ENCODE peak calls at places on chromosomes 1 and 21, in six cellular contexts. One of them, this sample, is unnamed.

GRCh38 chr1:119348941-119349340 is 19.6 kb upstream of the HAO2 start:
- DNase-seq in IMR-90: no peak
- DNase-seq in SK-N-SH: no peak
- DNase-seq in neuronal stem cell: no peak
- DNase-seq in neural progenitor cell: no peak
- DNase-seq in GM23248: no peak
- DNase-seq in this sample: no peak

GRCh38 chr1:196074182-196074581 is 534.1 kb downstream of the KCNT2 start:
- DNase-seq in IMR-90: no peak
- DNase-seq in neuronal stem cell: no peak
- DNase-seq in GM23248: no peak
- DNase-seq in SK-N-SH: no peak
- DNase-seq in neural progenitor cell: no peak
- DNase-seq in this sample: no peak

GRCh38 chr1:109307363-109308021 is 681 bp upstream of the MYBPHL start:
- DNase-seq in GM23248: no peak
- DNase-seq in IMR-90: no peak
- DNase-seq in neuronal stem cell: peak
- DNase-seq in SK-N-SH: no peak
- DNase-seq in neural progenitor cell: peak
- DNase-seq in this sample: no peak

GRCh38 chr1:10380594-10381275 is 18.1 kb upstream of the PGD start:
- DNase-seq in neuronal stem cell: no peak
- DNase-seq in IMR-90: peak
- DNase-seq in neural progenitor cell: no peak
- DNase-seq in SK-N-SH: no peak
- DNase-seq in GM23248: peak
- DNase-seq in this sample: no peak

GRCh38 chr21:29192999-29193563 is 62.6 kb downstream of the MAP3K7CL start:
- DNase-seq in SK-N-SH: peak
- DNase-seq in neural progenitor cell: no peak
- DNase-seq in GM23248: peak
- DNase-seq in IMR-90: no peak
- DNase-seq in neuronal stem cell: no peak
- DNase-seq in this sample: no peak

GRCh38 chr1:185170291-185170848 is 13.4 kb downstream of the SWT1 start:
- DNase-seq in neural progenitor cell: peak
- DNase-seq in neuronal stem cell: peak
- DNase-seq in SK-N-SH: peak
- DNase-seq in GM23248: peak
- DNase-seq in IMR-90: peak
- DNase-seq in this sample: peak

GRCh38 chr1:201022824-201023516 is 544 bp downstream of the KIF21B start:
- DNase-seq in neural progenitor cell: peak
- DNase-seq in IMR-90: no peak
- DNase-seq in GM23248: no peak
- DNase-seq in SK-N-SH: peak
- DNase-seq in neuronal stem cell: no peak
- DNase-seq in this sample: peak

GRCh38 chr1:162916407-162916806 is 55.4 kb upstream of the CCDC190 start:
- DNase-seq in SK-N-SH: no peak
- DNase-seq in neuronal stem cell: no peak
- DNase-seq in IMR-90: peak
- DNase-seq in neural progenitor cell: no peak
- DNase-seq in GM23248: peak
- DNase-seq in this sample: no peak

GRCh38 chr1:203524824-203525223 is 30.9 kb downstream of the OPTC start:
- DNase-seq in SK-N-SH: no peak
- DNase-seq in GM23248: no peak
- DNase-seq in neuronal stem cell: no peak
- DNase-seq in IMR-90: no peak
- DNase-seq in neural progenitor cell: no peak
- DNase-seq in this sample: no peak

GRCh38 chr1:225580180-225581099 is 72.5 kb downstream of the ENAH start:
- DNase-seq in neuronal stem cell: no peak
- DNase-seq in neural progenitor cell: no peak
- DNase-seq in IMR-90: no peak
- DNase-seq in GM23248: no peak
- DNase-seq in SK-N-SH: no peak
- DNase-seq in this sample: no peak

GRCh38 chr21:36647279-36648093 is 51.4 kb upstream of the SIM2 start:
- DNase-seq in IMR-90: peak
- DNase-seq in GM23248: no peak
- DNase-seq in neural progenitor cell: peak
- DNase-seq in SK-N-SH: no peak
- DNase-seq in neuronal stem cell: no peak
- DNase-seq in this sample: no peak

GRCh38 chr1:53246261-53247134 is 8.2 kb upstream of the MAGOH start:
- DNase-seq in neuronal stem cell: no peak
- DNase-seq in GM23248: peak
- DNase-seq in SK-N-SH: no peak
- DNase-seq in IMR-90: peak
- DNase-seq in neural progenitor cell: no peak
- DNase-seq in this sample: no peak

GRCh38 chr1:88060112-88060673 is 623.9 kb upstream of the PKN2 start:
- DNase-seq in SK-N-SH: no peak
- DNase-seq in neural progenitor cell: no peak
- DNase-seq in IMR-90: no peak
- DNase-seq in GM23248: no peak
- DNase-seq in neuronal stem cell: no peak
- DNase-seq in this sample: peak

GRCh38 chr1:175000697-175001187 is 995 bp downstream of the CACYBP start:
- DNase-seq in SK-N-SH: no peak
- DNase-seq in GM23248: peak
- DNase-seq in IMR-90: no peak
- DNase-seq in neural progenitor cell: no peak
- DNase-seq in neuronal stem cell: no peak
- DNase-seq in this sample: peak

GRCh38 chr1:151708891-151709290 is 7.7 kb downstream of the CELF3 start:
- DNase-seq in SK-N-SH: no peak
- DNase-seq in IMR-90: no peak
- DNase-seq in neural progenitor cell: no peak
- DNase-seq in neuronal stem cell: no peak
- DNase-seq in GM23248: no peak
- DNase-seq in this sample: no peak

GRCh38 chr1:97348599-97349265 is 572.1 kb downstream of the DPYD start:
- DNase-seq in IMR-90: peak
- DNase-seq in SK-N-SH: no peak
- DNase-seq in neural progenitor cell: no peak
- DNase-seq in neuronal stem cell: no peak
- DNase-seq in GM23248: no peak
- DNase-seq in this sample: no peak

GRCh38 chr21:25507522-25507921 is 99.8 kb downstream of the MRPL39 start:
- DNase-seq in SK-N-SH: no peak
- DNase-seq in neuronal stem cell: no peak
- DNase-seq in IMR-90: peak
- DNase-seq in GM23248: peak
- DNase-seq in neural progenitor cell: no peak
- DNase-seq in this sample: no peak

DNA sequence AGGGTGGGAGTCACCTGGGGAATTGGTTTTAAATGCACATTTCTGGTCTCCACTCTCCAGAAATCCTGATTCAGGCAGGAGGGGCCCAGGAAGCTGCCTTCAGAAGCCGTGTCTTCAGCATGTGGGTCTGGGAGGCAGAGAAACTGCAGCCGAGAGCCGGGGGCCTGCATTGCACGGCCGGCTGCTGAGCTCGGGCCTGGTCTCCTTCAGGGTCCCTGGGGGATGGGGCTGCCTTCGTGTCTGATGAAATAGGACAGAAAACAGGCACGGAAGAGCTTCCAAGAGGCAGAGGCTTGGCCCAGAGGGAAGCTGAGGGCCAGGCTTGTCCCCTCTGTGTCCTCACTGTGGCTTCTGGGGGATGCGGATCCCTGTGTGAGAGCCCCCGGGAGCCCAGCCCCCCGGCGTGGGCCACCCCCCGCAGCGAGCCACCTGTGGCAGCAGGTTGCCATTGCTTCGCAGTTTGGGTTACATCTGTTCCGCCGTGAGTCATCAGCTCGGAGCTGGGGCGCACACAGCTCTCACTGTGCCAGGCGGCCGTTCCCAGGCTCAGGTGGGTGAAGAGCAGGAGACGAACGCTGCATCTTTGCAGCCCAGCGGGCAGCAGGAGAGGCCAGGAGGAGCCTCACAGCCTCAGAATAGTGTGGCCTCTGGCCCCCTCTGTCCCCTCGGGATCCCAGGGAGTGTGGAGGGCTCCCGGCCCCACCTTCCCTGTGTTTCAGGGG is 72.4 kb downstream of the AJAP1 start:
- DNase-seq in neural progenitor cell: no peak
- DNase-seq in GM23248: no peak
- DNase-seq in neuronal stem cell: no peak
- DNase-seq in SK-N-SH: peak
- DNase-seq in IMR-90: no peak
- DNase-seq in this sample: no peak
- H3K4me2 ChIP-seq in neural progenitor cell: no peak
- H3K4me2 ChIP-seq in GM23248: no peak
- H3K4me2 ChIP-seq in neuronal stem cell: no peak
- H3K4me2 ChIP-seq in SK-N-SH: no peak
- H3K4me2 ChIP-seq in IMR-90: no peak
- H3K4me2 ChIP-seq in this sample: no peak

GRCh38 chr1:113770031-113770430 is 10.7 kb upstream of the PHTF1 start:
- DNase-seq in neural progenitor cell: no peak
- DNase-seq in IMR-90: no peak
- DNase-seq in GM23248: no peak
- DNase-seq in SK-N-SH: no peak
- DNase-seq in neuronal stem cell: no peak
- DNase-seq in this sample: no peak

GRCh38 chr1:113769599-113769970 is 10.3 kb upstream of the PHTF1 start:
- DNase-seq in GM23248: no peak
- DNase-seq in neuronal stem cell: no peak
- DNase-seq in SK-N-SH: no peak
- DNase-seq in IMR-90: no peak
- DNase-seq in neural progenitor cell: no peak
- DNase-seq in this sample: no peak

GRCh38 chr1:113763651-113764050 is 4.4 kb upstream of the PHTF1 start:
- DNase-seq in SK-N-SH: peak
- DNase-seq in neural progenitor cell: no peak
- DNase-seq in GM23248: no peak
- DNase-seq in neuronal stem cell: no peak
- DNase-seq in IMR-90: no peak
- DNase-seq in this sample: no peak

GRCh38 chr1:113765306-113765705 is 6.0 kb upstream of the PHTF1 start:
- DNase-seq in IMR-90: peak
- DNase-seq in neural progenitor cell: no peak
- DNase-seq in neuronal stem cell: no peak
- DNase-seq in GM23248: peak
- DNase-seq in SK-N-SH: no peak
- DNase-seq in this sample: no peak

GRCh38 chr1:113768916-113769598 is 9.8 kb upstream of the PHTF1 start:
- DNase-seq in SK-N-SH: no peak
- DNase-seq in GM23248: no peak
- DNase-seq in neuronal stem cell: peak
- DNase-seq in IMR-90: no peak
- DNase-seq in neural progenitor cell: peak
- DNase-seq in this sample: no peak
- H3K9ac ChIP-seq in SK-N-SH: no peak
- H3K9ac ChIP-seq in GM23248: no peak
- H3K9ac ChIP-seq in neuronal stem cell: no peak
- H3K9ac ChIP-seq in IMR-90: no peak
- H3K9ac ChIP-seq in neural progenitor cell: no peak
- H3K9ac ChIP-seq in this sample: no peak

GRCh38 chr1:6386371-6386949 is 7.1 kb downstream of the ACOT7 start:
- DNase-seq in SK-N-SH: no peak
- DNase-seq in neural progenitor cell: no peak
- DNase-seq in GM23248: no peak
- DNase-seq in IMR-90: peak
- DNase-seq in neuronal stem cell: no peak
- DNase-seq in this sample: no peak

GRCh38 chr1:6385673-6386191 is 7.8 kb downstream of the ACOT7 start:
- DNase-seq in GM23248: peak
- DNase-seq in neuronal stem cell: no peak
- DNase-seq in neural progenitor cell: peak
- DNase-seq in SK-N-SH: peak
- DNase-seq in IMR-90: peak
- DNase-seq in this sample: no peak

GRCh38 chr1:6389971-6390370 is 3.6 kb downstream of the ACOT7 start:
- DNase-seq in neural progenitor cell: no peak
- DNase-seq in IMR-90: no peak
- DNase-seq in neuronal stem cell: no peak
- DNase-seq in SK-N-SH: no peak
- DNase-seq in GM23248: no peak
- DNase-seq in this sample: no peak

GRCh38 chr1:6384135-6384534 is 9.4 kb downstream of the ACOT7 start:
- DNase-seq in IMR-90: no peak
- DNase-seq in GM23248: no peak
- DNase-seq in SK-N-SH: no peak
- DNase-seq in neural progenitor cell: no peak
- DNase-seq in neuronal stem cell: no peak
- DNase-seq in this sample: no peak

GRCh38 chr1:6384962-6385672 is 8.4 kb downstream of the ACOT7 start:
- DNase-seq in neural progenitor cell: no peak
- DNase-seq in GM23248: no peak
- DNase-seq in IMR-90: no peak
- DNase-seq in neuronal stem cell: no peak
- DNase-seq in SK-N-SH: peak
- DNase-seq in this sample: no peak
- H3K4me2 ChIP-seq in neural progenitor cell: peak
- H3K4me2 ChIP-seq in GM23248: no peak
- H3K4me2 ChIP-seq in IMR-90: peak
- H3K4me2 ChIP-seq in neuronal stem cell: peak
- H3K4me2 ChIP-seq in SK-N-SH: peak
- H3K4me2 ChIP-seq in this sample: no peak

DNA sequence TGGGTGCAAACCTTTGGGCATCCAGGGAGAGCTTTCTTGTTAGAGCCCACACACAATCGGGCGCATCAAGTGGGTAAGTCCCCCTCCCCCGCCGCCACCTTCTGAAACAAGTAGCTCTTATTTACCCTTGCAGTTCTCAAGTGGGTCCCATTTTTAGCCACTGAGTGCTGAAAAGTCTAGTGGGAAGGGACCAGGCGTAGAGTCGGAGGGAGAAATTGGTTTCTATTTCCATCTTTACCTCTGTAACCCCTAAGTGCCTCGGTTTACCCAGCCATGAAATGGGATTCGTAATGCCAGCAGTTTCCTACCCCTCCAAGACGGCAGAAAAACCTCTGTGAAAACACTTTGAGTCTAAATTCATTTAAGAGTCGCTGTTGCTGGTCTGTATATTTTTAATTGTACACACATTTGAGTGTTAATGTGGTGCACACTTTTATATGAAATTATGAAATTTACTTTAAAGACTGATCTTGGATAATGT is 904 bp downstream of the TLCD4 start:
- DNase-seq in neural progenitor cell: no peak
- DNase-seq in neuronal stem cell: no peak
- DNase-seq in GM23248: peak
- DNase-seq in IMR-90: no peak
- DNase-seq in SK-N-SH: no peak
- DNase-seq in this sample: peak
- H3K9ac ChIP-seq in neural progenitor cell: no peak
- H3K9ac ChIP-seq in neuronal stem cell: no peak
- H3K9ac ChIP-seq in GM23248: no peak
- H3K9ac ChIP-seq in IMR-90: peak
- H3K9ac ChIP-seq in SK-N-SH: no peak
- H3K9ac ChIP-seq in this sample: peak

GRCh38 chr1:198416276-198416675 is 124.2 kb downstream of the ATP6V1G3 start:
- DNase-seq in SK-N-SH: no peak
- DNase-seq in GM23248: peak
- DNase-seq in IMR-90: peak
- DNase-seq in neural progenitor cell: peak
- DNase-seq in neuronal stem cell: no peak
- DNase-seq in this sample: no peak
- H3K4me2 ChIP-seq in SK-N-SH: no peak
- H3K4me2 ChIP-seq in GM23248: peak
- H3K4me2 ChIP-seq in IMR-90: peak
- H3K4me2 ChIP-seq in neural progenitor cell: no peak
- H3K4me2 ChIP-seq in neuronal stem cell: no peak
- H3K4me2 ChIP-seq in this sample: no peak

GRCh38 chr1:182842265-182842664 is 3.1 kb downstream of the DHX9 start:
- DNase-seq in neuronal stem cell: no peak
- DNase-seq in neural progenitor cell: no peak
- DNase-seq in GM23248: no peak
- DNase-seq in IMR-90: no peak
- DNase-seq in SK-N-SH: no peak
- DNase-seq in this sample: no peak
- H3K9ac ChIP-seq in neuronal stem cell: no peak
- H3K9ac ChIP-seq in neural progenitor cell: no peak
- H3K9ac ChIP-seq in GM23248: peak
- H3K9ac ChIP-seq in IMR-90: no peak
- H3K9ac ChIP-seq in SK-N-SH: peak
- H3K9ac ChIP-seq in this sample: no peak

This sample was measured in MM.1S.